ENCODE peak calls at places on chromosomes 13 and 19, in ten cellular contexts. One of them, this sample, is unnamed.

GRCh38 chr13:59318320-59318930 is 845.3 kb downstream of the DIAPH3 start:
- DNase-seq in fibroblast of the aortic adventitia: peak
- DNase-seq in AG04450: peak
- DNase-seq in foreskin fibroblast: peak
- DNase-seq in thoracic aorta: no peak
- DNase-seq in fibroblast of lung: peak
- DNase-seq in mammary epithelial cell: peak
- DNase-seq in fibroblast of mammary gland: peak
- DNase-seq in IMR-90: peak
- DNase-seq in AG10803: peak
- DNase-seq in this sample: peak

GRCh38 chr19:47507031-47507430 is 7.8 kb downstream of the NAPA start:
- DNase-seq in fibroblast of the aortic adventitia: no peak
- DNase-seq in AG04450: no peak
- DNase-seq in foreskin fibroblast: no peak
- DNase-seq in thoracic aorta: no peak
- DNase-seq in fibroblast of lung: no peak
- DNase-seq in mammary epithelial cell: no peak
- DNase-seq in fibroblast of mammary gland: no peak
- DNase-seq in IMR-90: no peak
- DNase-seq in AG10803: no peak
- DNase-seq in this sample: no peak

GRCh38 chr19:42505066-42505465 is 23.2 kb downstream of the CEACAM1 start:
- DNase-seq in fibroblast of the aortic adventitia: no peak
- DNase-seq in AG04450: no peak
- DNase-seq in foreskin fibroblast: no peak
- DNase-seq in thoracic aorta: no peak
- DNase-seq in fibroblast of lung: no peak
- DNase-seq in mammary epithelial cell: no peak
- DNase-seq in fibroblast of mammary gland: no peak
- DNase-seq in IMR-90: no peak
- DNase-seq in AG10803: no peak
- DNase-seq in this sample: no peak

GRCh38 chr13:23323946-23324709 is 109.4 kb downstream of the SACS start:
- DNase-seq in fibroblast of the aortic adventitia: no peak
- DNase-seq in AG04450: no peak
- DNase-seq in foreskin fibroblast: peak
- DNase-seq in thoracic aorta: no peak
- DNase-seq in fibroblast of lung: peak
- DNase-seq in mammary epithelial cell: no peak
- DNase-seq in fibroblast of mammary gland: no peak
- DNase-seq in IMR-90: peak
- DNase-seq in AG10803: peak
- DNase-seq in this sample: no peak

GRCh38 chr19:35882074-35882832 is 13.9 kb downstream of the APLP1 start:
- DNase-seq in fibroblast of the aortic adventitia: peak
- DNase-seq in AG04450: peak
- DNase-seq in foreskin fibroblast: peak
- DNase-seq in thoracic aorta: no peak
- DNase-seq in fibroblast of lung: peak
- DNase-seq in mammary epithelial cell: peak
- DNase-seq in fibroblast of mammary gland: peak
- DNase-seq in IMR-90: peak
- DNase-seq in AG10803: peak
- DNase-seq in this sample: peak

GRCh38 chr13:47437411-47437810 is 540.6 kb upstream of the HTR2A start:
- DNase-seq in fibroblast of the aortic adventitia: peak
- DNase-seq in AG04450: peak
- DNase-seq in foreskin fibroblast: no peak
- DNase-seq in thoracic aorta: no peak
- DNase-seq in fibroblast of lung: peak
- DNase-seq in mammary epithelial cell: no peak
- DNase-seq in fibroblast of mammary gland: peak
- DNase-seq in IMR-90: peak
- DNase-seq in AG10803: peak
- DNase-seq in this sample: peak

GRCh38 chr13:46202188-46202795 is 9.4 kb upstream of the LRRC63 start:
- DNase-seq in fibroblast of the aortic adventitia: no peak
- DNase-seq in AG04450: no peak
- DNase-seq in foreskin fibroblast: no peak
- DNase-seq in thoracic aorta: no peak
- DNase-seq in fibroblast of lung: no peak
- DNase-seq in mammary epithelial cell: no peak
- DNase-seq in fibroblast of mammary gland: no peak
- DNase-seq in IMR-90: no peak
- DNase-seq in AG10803: no peak
- DNase-seq in this sample: no peak

GRCh38 chr13:23159587-23160240 is 21.1 kb upstream of the SGCG start:
- DNase-seq in fibroblast of the aortic adventitia: no peak
- DNase-seq in AG04450: no peak
- DNase-seq in foreskin fibroblast: no peak
- DNase-seq in thoracic aorta: no peak
- DNase-seq in fibroblast of lung: no peak
- DNase-seq in mammary epithelial cell: no peak
- DNase-seq in fibroblast of mammary gland: no peak
- DNase-seq in IMR-90: no peak
- DNase-seq in AG10803: no peak
- DNase-seq in this sample: no peak

GRCh38 chr13:36509369-36509768 is 77.1 kb downstream of the CCNA1 start:
- DNase-seq in fibroblast of the aortic adventitia: no peak
- DNase-seq in AG04450: no peak
- DNase-seq in foreskin fibroblast: no peak
- DNase-seq in thoracic aorta: no peak
- DNase-seq in fibroblast of lung: no peak
- DNase-seq in mammary epithelial cell: no peak
- DNase-seq in fibroblast of mammary gland: no peak
- DNase-seq in IMR-90: no peak
- DNase-seq in AG10803: no peak
- DNase-seq in this sample: no peak

GRCh38 chr13:112683581-112683980 is 6.3 kb upstream of the ATP11A start:
- DNase-seq in fibroblast of the aortic adventitia: no peak
- DNase-seq in AG04450: no peak
- DNase-seq in foreskin fibroblast: no peak
- DNase-seq in thoracic aorta: no peak
- DNase-seq in fibroblast of lung: no peak
- DNase-seq in mammary epithelial cell: no peak
- DNase-seq in fibroblast of mammary gland: no peak
- DNase-seq in IMR-90: no peak
- DNase-seq in AG10803: no peak
- DNase-seq in this sample: no peak

GRCh38 chr13:28655566-28655965 is 3.4 kb upstream of the POMP start:
- DNase-seq in fibroblast of the aortic adventitia: peak
- DNase-seq in AG04450: no peak
- DNase-seq in foreskin fibroblast: peak
- DNase-seq in thoracic aorta: no peak
- DNase-seq in fibroblast of lung: peak
- DNase-seq in mammary epithelial cell: peak
- DNase-seq in fibroblast of mammary gland: peak
- DNase-seq in IMR-90: peak
- DNase-seq in AG10803: peak
- DNase-seq in this sample: peak

GRCh38 chr19:1134431-1134830 is 30.6 kb downstream of the GPX4 start:
- DNase-seq in fibroblast of the aortic adventitia: peak
- DNase-seq in AG04450: no peak
- DNase-seq in foreskin fibroblast: no peak
- DNase-seq in thoracic aorta: no peak
- DNase-seq in fibroblast of lung: no peak
- DNase-seq in mammary epithelial cell: no peak
- DNase-seq in fibroblast of mammary gland: peak
- DNase-seq in IMR-90: no peak
- DNase-seq in AG10803: no peak
- DNase-seq in this sample: no peak

DNA sequence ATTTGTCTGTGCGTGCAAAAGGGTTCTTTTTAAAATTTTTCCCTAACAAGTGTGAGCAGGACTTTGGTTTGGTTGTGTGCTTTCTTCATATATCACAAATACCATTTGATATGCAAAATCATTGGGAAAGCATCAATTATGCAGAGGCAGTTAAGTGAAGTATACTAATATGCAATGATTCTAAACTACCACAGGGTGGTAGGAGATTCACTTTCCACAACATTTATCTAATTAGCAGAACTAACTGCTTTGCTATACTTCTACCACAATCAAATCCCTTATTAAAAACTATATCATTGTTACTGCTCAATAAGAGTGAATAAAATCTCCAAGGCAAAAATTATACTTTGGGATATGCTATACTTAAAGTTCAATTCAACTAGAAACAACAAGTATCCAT is 2738.9 kb upstream of the PCDH20 start:
- DNase-seq in fibroblast of the aortic adventitia: peak
- DNase-seq in AG04450: no peak
- DNase-seq in foreskin fibroblast: peak
- DNase-seq in thoracic aorta: no peak
- DNase-seq in fibroblast of lung: peak
- DNase-seq in mammary epithelial cell: no peak
- DNase-seq in fibroblast of mammary gland: peak
- DNase-seq in IMR-90: peak
- DNase-seq in AG10803: peak
- DNase-seq in this sample: peak
- TF ChIP-seq CTCF in fibroblast of the aortic adventitia: peak
- TF ChIP-seq CTCF in AG04450: peak
- TF ChIP-seq CTCF in foreskin fibroblast: no peak
- TF ChIP-seq CTCF in thoracic aorta: no peak
- TF ChIP-seq CTCF in fibroblast of lung: no peak
- TF ChIP-seq CTCF in mammary epithelial cell: peak
- TF ChIP-seq CTCF in fibroblast of mammary gland: peak
- TF ChIP-seq CTCF in IMR-90: peak
- TF ChIP-seq CTCF in AG10803: peak
- TF ChIP-seq CTCF in this sample: peak

GRCh38 chr13:39040206-39040605 is 1.9 kb downstream of the NHLRC3 start:
- DNase-seq in fibroblast of the aortic adventitia: peak
- DNase-seq in AG04450: no peak
- DNase-seq in foreskin fibroblast: no peak
- DNase-seq in thoracic aorta: no peak
- DNase-seq in fibroblast of lung: no peak
- DNase-seq in mammary epithelial cell: no peak
- DNase-seq in fibroblast of mammary gland: no peak
- DNase-seq in IMR-90: no peak
- DNase-seq in AG10803: peak
- DNase-seq in this sample: no peak
- H3K4me3 ChIP-seq in fibroblast of the aortic adventitia: no peak
- H3K4me3 ChIP-seq in AG04450: no peak
- H3K4me3 ChIP-seq in foreskin fibroblast: no peak
- H3K4me3 ChIP-seq in thoracic aorta: no peak
- H3K4me3 ChIP-seq in fibroblast of lung: peak
- H3K4me3 ChIP-seq in mammary epithelial cell: no peak
- H3K4me3 ChIP-seq in fibroblast of mammary gland: no peak
- H3K4me3 ChIP-seq in IMR-90: no peak
- H3K4me3 ChIP-seq in AG10803: no peak
- H3K4me3 ChIP-seq in this sample: no peak

GRCh38 chr19:2255982-2256685 is at the start of gene JSRP1:
- DNase-seq in fibroblast of the aortic adventitia: no peak
- DNase-seq in AG04450: no peak
- DNase-seq in foreskin fibroblast: no peak
- DNase-seq in thoracic aorta: no peak
- DNase-seq in fibroblast of lung: no peak
- DNase-seq in mammary epithelial cell: no peak
- DNase-seq in fibroblast of mammary gland: no peak
- DNase-seq in IMR-90: no peak
- DNase-seq in AG10803: no peak
- DNase-seq in this sample: no peak

GRCh38 chr19:2253106-2254051 is 2.8 kb downstream of the JSRP1 start:
- DNase-seq in fibroblast of the aortic adventitia: no peak
- DNase-seq in AG04450: no peak
- DNase-seq in foreskin fibroblast: no peak
- DNase-seq in thoracic aorta: no peak
- DNase-seq in fibroblast of lung: no peak
- DNase-seq in mammary epithelial cell: no peak
- DNase-seq in fibroblast of mammary gland: no peak
- DNase-seq in IMR-90: no peak
- DNase-seq in AG10803: no peak
- DNase-seq in this sample: no peak

GRCh38 chr19:2255112-2255845 is 938 bp downstream of the JSRP1 start:
- DNase-seq in fibroblast of the aortic adventitia: no peak
- DNase-seq in AG04450: no peak
- DNase-seq in foreskin fibroblast: no peak
- DNase-seq in thoracic aorta: no peak
- DNase-seq in fibroblast of lung: no peak
- DNase-seq in mammary epithelial cell: no peak
- DNase-seq in fibroblast of mammary gland: no peak
- DNase-seq in IMR-90: no peak
- DNase-seq in AG10803: no peak
- DNase-seq in this sample: no peak

GRCh38 chr19:2252481-2253105 is 3.5 kb downstream of the AMH start:
- DNase-seq in fibroblast of the aortic adventitia: no peak
- DNase-seq in AG04450: no peak
- DNase-seq in foreskin fibroblast: no peak
- DNase-seq in thoracic aorta: no peak
- DNase-seq in fibroblast of lung: no peak
- DNase-seq in mammary epithelial cell: no peak
- DNase-seq in fibroblast of mammary gland: no peak
- DNase-seq in IMR-90: no peak
- DNase-seq in AG10803: no peak
- DNase-seq in this sample: no peak

DNA sequence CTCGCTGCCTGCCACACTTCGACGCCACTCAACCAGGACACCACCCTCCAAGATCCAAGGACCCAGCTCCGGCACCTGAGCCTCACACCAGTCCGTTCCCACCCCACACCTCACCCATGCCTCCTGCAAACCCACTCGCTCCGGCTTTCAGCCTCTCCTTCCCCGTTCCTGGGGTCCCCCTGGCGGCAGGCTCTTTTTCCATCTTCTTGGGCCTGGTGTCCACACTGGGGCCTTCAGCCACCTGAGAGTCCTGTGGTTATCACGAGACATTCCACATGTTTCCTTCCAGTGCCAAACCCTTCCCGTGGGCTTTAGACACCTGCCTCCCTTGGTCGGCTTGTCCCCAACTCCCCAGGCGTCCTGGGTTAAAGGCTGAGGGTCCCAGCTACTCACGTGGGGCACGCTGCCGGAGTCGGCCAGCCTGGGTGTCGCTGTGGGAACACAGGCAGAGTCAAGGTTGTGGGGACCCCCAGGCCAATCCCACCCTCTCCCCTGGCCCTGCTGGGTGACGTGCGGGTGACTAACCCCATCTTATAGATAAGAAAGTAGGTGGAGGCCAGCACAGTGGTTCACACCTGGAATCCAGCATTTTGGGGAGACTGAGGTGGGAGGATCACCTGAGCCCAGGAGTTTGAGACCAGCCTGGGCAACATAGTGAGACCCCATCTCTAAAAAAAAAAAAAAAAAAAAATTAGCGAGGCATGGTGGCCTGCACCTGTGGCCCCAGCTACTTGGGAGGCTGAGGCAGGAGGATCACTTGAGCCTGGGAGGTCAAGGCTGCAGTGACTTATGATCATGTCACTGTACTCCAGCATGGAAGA is 2.0 kb downstream of the JSRP1 start:
- DNase-seq in fibroblast of the aortic adventitia: no peak
- DNase-seq in AG04450: no peak
- DNase-seq in foreskin fibroblast: no peak
- DNase-seq in thoracic aorta: no peak
- DNase-seq in fibroblast of lung: peak
- DNase-seq in mammary epithelial cell: no peak
- DNase-seq in fibroblast of mammary gland: no peak
- DNase-seq in IMR-90: peak
- DNase-seq in AG10803: no peak
- DNase-seq in this sample: no peak
- TF ChIP-seq CTCF in fibroblast of the aortic adventitia: peak
- TF ChIP-seq CTCF in AG04450: peak
- TF ChIP-seq CTCF in foreskin fibroblast: peak
- TF ChIP-seq CTCF in thoracic aorta: no peak
- TF ChIP-seq CTCF in fibroblast of lung: peak
- TF ChIP-seq CTCF in mammary epithelial cell: no peak
- TF ChIP-seq CTCF in fibroblast of mammary gland: peak
- TF ChIP-seq CTCF in IMR-90: peak
- TF ChIP-seq CTCF in AG10803: peak
- TF ChIP-seq CTCF in this sample: peak

GRCh38 chr13:30863796-30864195 is 42.3 kb upstream of the MEDAG start:
- DNase-seq in fibroblast of the aortic adventitia: no peak
- DNase-seq in AG04450: no peak
- DNase-seq in foreskin fibroblast: no peak
- DNase-seq in thoracic aorta: no peak
- DNase-seq in fibroblast of lung: no peak
- DNase-seq in mammary epithelial cell: no peak
- DNase-seq in fibroblast of mammary gland: no peak
- DNase-seq in IMR-90: no peak
- DNase-seq in AG10803: no peak
- DNase-seq in this sample: no peak
- H3K4me3 ChIP-seq in fibroblast of the aortic adventitia: no peak
- H3K4me3 ChIP-seq in AG04450: no peak
- H3K4me3 ChIP-seq in foreskin fibroblast: no peak
- H3K4me3 ChIP-seq in thoracic aorta: no peak
- H3K4me3 ChIP-seq in fibroblast of lung: no peak
- H3K4me3 ChIP-seq in mammary epithelial cell: no peak
- H3K4me3 ChIP-seq in fibroblast of mammary gland: no peak
- H3K4me3 ChIP-seq in IMR-90: no peak
- H3K4me3 ChIP-seq in AG10803: no peak
- H3K4me3 ChIP-seq in this sample: no peak